ENCODE peak calls at places on chromosomes 4 and X, in four cellular contexts. V, T, Y and Z are unnamed samples.

GRCh38 chr4:33080262-33080661 is 2360.1 kb downstream of the PCDH7 start:
- DNase-seq in Y (no peak), T (no peak), V (no peak), Z (no peak)

GRCh38 chr4:88737304-88738015 is 39.8 kb upstream of the NAP1L5 start:
- DNase-seq in V (no peak), T (peak; percentile 20), Y (peak; percentile 48), Z (peak; percentile 34)

GRCh38 chr4:119025916-119026661 is 109.5 kb upstream of the MYOZ2 start:
- DNase-seq in T (peak; percentile 27), V (peak; percentile 60), Y (no peak), Z (no peak)

GRCh38 chr4:149549911-149550310 is 265.7 kb downstream of the IQCM start:
- DNase-seq in T (no peak), Y (no peak), V (peak; percentile 67), Z (peak; percentile 32)

GRCh38 chrX:70970482-70970999 is 39.6 kb upstream of the SLC7A3 start:
- DNase-seq in Y (no peak), V (peak; percentile 34), T (no peak), Z (no peak)

GRCh38 chr4:28636971-28637370 is 1776.3 kb downstream of the STIM2 start:
- DNase-seq in Y (no peak), T (no peak), V (no peak), Z (no peak)

GRCh38 chrX:43676960-43677582 is 21.0 kb downstream of the MAOA start:
- DNase-seq in Y (no peak), V (no peak), T (no peak), Z (no peak)

GRCh38 chr4:136687118-136687517 is 845.2 kb downstream of the PCDH18 start:
- DNase-seq in Y (no peak), T (no peak), V (peak; percentile 26), Z (peak; percentile 47)

GRCh38 chr4:121182296-121182695 is 18.2 kb upstream of the TNIP3 start:
- DNase-seq in V (no peak), Y (no peak), T (no peak), Z (no peak)

GRCh38 chr4:75423029-75423428 is 91.2 kb downstream of the RCHY1 start:
- DNase-seq in V (no peak), Y (no peak), T (no peak), Z (no peak)

GRCh38 chr4:159258889-159259560 is 156.1 kb downstream of the RAPGEF2 start:
- DNase-seq in Y (no peak), T (no peak), V (no peak), Z (no peak)

GRCh38 chr4:169774466-169775445 is 17.0 kb upstream of the HPF1 start:
- DNase-seq in V (no peak), Y (peak; percentile 34), T (no peak), Z (no peak)

GRCh38 chrX:10509397-10509796 is 111.0 kb downstream of the MID1 start:
- DNase-seq in V (no peak), T (no peak), Y (no peak), Z (no peak)

GRCh38 chr4:73734405-73735070 is 5.8 kb upstream of the CXCL8 start:
- DNase-seq in T (no peak), Y (no peak), V (no peak), Z (no peak)

GRCh38 chr4:110533590-110533910 is 57.6 kb downstream of the ENPEP start:
- DNase-seq in V (no peak), T (no peak), Y (no peak), Z (no peak)

GRCh38 chr4:106864231-106864630 is 171.9 kb downstream of the DKK2 start:
- DNase-seq in Y (no peak), V (no peak), T (no peak), Z (no peak)

GRCh38 chr4:143224255-143224654 is 39.5 kb downstream of the USP38 start:
- DNase-seq in Y (no peak), V (no peak), T (no peak), Z (no peak)

GRCh38 chr4:28247805-28248204 is 1387.2 kb downstream of the STIM2 start:
- DNase-seq in T (no peak), V (no peak), Y (no peak), Z (no peak)

GRCh38 chrX:108664701-108665100 is 71.7 kb downstream of the IRS4 start:
- DNase-seq in T (no peak), Y (no peak), V (no peak), Z (no peak)

GRCh38 chr4:179110356-179110755 is 1668.1 kb upstream of the AGA start:
- DNase-seq in V (peak; percentile 2), Y (no peak), T (no peak), Z (no peak)

GRCh38 chrX:153908219-153908875 is 3.9 kb downstream of the AVPR2 start:
- DNase-seq in T (no peak), Y (no peak), V (no peak), Z (no peak)

GRCh38 chr4:54852061-54852460 is 194.3 kb downstream of the KIT start:
- DNase-seq in T (no peak), V (no peak), Y (no peak), Z (no peak)

GRCh38 chrX:46551494-46552128 is 6.4 kb upstream of the ZNF674 start:
- DNase-seq in V (peak; percentile 27), Y (no peak), T (no peak), Z (peak; percentile 24)

GRCh38 chr4:57113870-57114269 is 3.7 kb upstream of the IGFBP7 start:
- DNase-seq in T (no peak), Y (no peak), V (no peak), Z (no peak)

GRCh38 chr4:60562353-60562752 is 637.8 kb upstream of the ADGRL3 start:
- DNase-seq in Y (no peak), T (no peak), V (no peak), Z (no peak)

GRCh38 chr4:154590329-154591006 is at the start of gene FGA:
- DNase-seq in Y (no peak), V (no peak), T (peak; percentile 12), Z (no peak)

GRCh38 chrX:149825424-149825823 is 43.7 kb downstream of the MAGEA9 start:
- DNase-seq in T (peak; percentile 14), Y (peak; percentile 45), V (peak; percentile 53), Z (peak; percentile 58)

GRCh38 chr4:182143086-182143821 is 99.9 kb upstream of the TENM3 start:
- DNase-seq in V (no peak), T (peak; percentile 36), Y (no peak), Z (peak; percentile 33)

GRCh38 chrX:139134316-139134715 is 396.2 kb upstream of the F9 start:
- DNase-seq in T (no peak), V (no peak), Y (no peak), Z (no peak)

GRCh38 chr4:8015512-8015911 is 75.9 kb upstream of the AFAP1 start:
- DNase-seq in T (no peak), V (peak; percentile 53), Y (no peak), Z (no peak)

GRCh38 chrX:20252392-20253231 is 14.1 kb downstream of the RPS6KA3 start:
- DNase-seq in Y (peak; percentile 66), V (peak; percentile 68), T (peak; percentile 81), Z (peak; percentile 54)

GRCh38 chrX:130704053-130705038 is 198.7 kb downstream of the ENOX2 start:
- DNase-seq in T (no peak), V (no peak), Y (no peak), Z (no peak)

GRCh38 chrX:149540133-149540620 is 635 bp upstream of the EOLA1 start:
- DNase-seq in Y (peak; percentile 95), T (peak; percentile 93), V (peak; percentile 91), Z (peak; percentile 90)

GRCh38 chr4:108355523-108356208 is 186.9 kb upstream of the LEF1 start:
- DNase-seq in V (peak; percentile 9), Y (peak; percentile 52), T (no peak), Z (no peak)

GRCh38 chr4:15451181-15451865 is 18.4 kb upstream of the CC2D2A start:
- DNase-seq in Y (no peak), V (peak; percentile 55), T (no peak), Z (no peak)
- H3K27ac ChIP-seq in Y (no peak overlapping the region), V (peak overlapping the region; percentile 12), T (peak overlapping the region; percentile 67), Z (no peak overlapping the region)

GRCh38 chr4:183182873-183183725 is 84.0 kb downstream of the WWC2 start:
- DNase-seq in Y (no peak), T (no peak), V (peak; percentile 98), Z (no peak)
- H3K27ac ChIP-seq in Y (no peak overlapping the region), T (no peak overlapping the region), V (no peak overlapping the region), Z (no peak overlapping the region)

GRCh38 chr4:128579454-128579853 is 230.0 kb upstream of the JADE1 start:
- DNase-seq in V (no peak), T (no peak), Y (no peak), Z (no peak)

GRCh38 chr4:128587382-128587781 is 222.1 kb upstream of the JADE1 start:
- DNase-seq in T (no peak), V (no peak), Y (no peak), Z (no peak)

GRCh38 chr4:128589384-128589957 is 220.0 kb upstream of the JADE1 start:
- DNase-seq in T (no peak), Y (no peak), V (no peak), Z (no peak)

GRCh38 chr4:128582319-128582948 is 227.1 kb upstream of the JADE1 start:
- DNase-seq in T (no peak), V (no peak), Y (no peak), Z (no peak)

GRCh38 chr4:128583753-128584712 is 225.5 kb upstream of the JADE1 start:
- DNase-seq in V (no peak), T (no peak), Y (no peak), Z (no peak)
- H3K27ac ChIP-seq in V (no peak overlapping the region), T (no peak overlapping the region), Y (no peak overlapping the region), Z (no peak overlapping the region)

GRCh38 chrX:68989865-68990606 is 161.2 kb downstream of the EFNB1 start:
- DNase-seq in T (no peak), V (no peak), Y (no peak), Z (no peak)
- H3K27ac ChIP-seq in T (peak overlapping the region; percentile 39), V (no peak overlapping the region), Y (no peak overlapping the region), Z (no peak overlapping the region)

GRCh38 chrX:15737957-15738685 is at the start of gene CA5B:
- DNase-seq in T (peak; percentile 99), V (peak; percentile 89), Y (peak; percentile 93), Z (peak; percentile 89)
- H3K27ac ChIP-seq in T (no peak within 1 kb of the TSS), V (no peak within 1 kb of the TSS), Y (peak within 1 kb of the TSS; percentile 81), Z (no peak within 1 kb of the TSS)

GRCh38 chr4:65661469-65661868 is 8.8 kb downstream of the EPHA5 start:
- DNase-seq in V (peak; percentile 84), T (no peak), Y (no peak), Z (no peak)
- H3K27ac ChIP-seq in V (no peak overlapping the region), T (no peak overlapping the region), Y (no peak overlapping the region), Z (no peak overlapping the region)

DNA sequence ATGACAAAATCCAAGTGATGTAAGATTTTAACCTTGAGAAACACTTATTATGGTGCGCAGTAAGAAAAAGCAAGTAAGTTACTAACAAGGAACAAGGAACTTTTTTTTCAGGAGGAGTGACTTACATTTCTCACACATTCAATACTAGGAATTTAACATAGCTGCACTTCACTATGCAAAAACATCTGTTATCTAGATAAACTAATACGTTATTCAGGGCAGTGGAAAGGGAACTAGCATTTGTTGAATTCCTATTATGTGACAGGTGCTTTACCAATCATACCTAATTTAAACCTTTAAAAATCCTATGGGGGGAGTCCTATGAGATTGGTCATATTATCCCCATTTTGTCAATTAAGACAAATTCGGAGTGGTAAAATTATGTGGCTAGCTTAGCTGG is 238.0 kb downstream of the NR3C2 start:
- DNase-seq in V (no peak), Y (no peak), T (no peak), Z (no peak)
- H3K27ac ChIP-seq in V (no peak overlapping the region), Y (no peak overlapping the region), T (no peak overlapping the region), Z (no peak overlapping the region)